ENCODE peak calls at places on chromosomes 12 and 14, in seven cellular contexts. I is A549, S is HCT116, X is right lobe of liver, O is ovary, W is K562, Y is transverse colon. J is an unnamed sample.

GRCh38 chr12:123571343-123571813 is 13.0 kb upstream of the TMED2 start:
- DNase-seq in I (peak; percentile 46), S (peak; percentile 33), X (no peak), O (peak; percentile 61), W (peak; percentile 48), Y (peak; percentile 16), J (peak; percentile 27)

GRCh38 chr12:15534322-15534721 is 212.0 kb downstream of the PTPRO start:
- DNase-seq in I (no peak), S (no peak), X (no peak), O (no peak), W (no peak), Y (no peak), J (no peak)

GRCh38 chr12:124588689-124589318 is 21.4 kb upstream of the NCOR2 start:
- DNase-seq in I (no peak), S (no peak), X (no peak), O (peak; percentile 61), W (no peak), Y (no peak), J (no peak)

GRCh38 chr14:91325211-91325610 is 80.7 kb upstream of the GPR68 start:
- DNase-seq in I (no peak), S (no peak), X (no peak), O (no peak), W (no peak), Y (no peak), J (no peak)

GRCh38 chr14:81767266-81767987 is 233.8 kb upstream of the SEL1L start:
- DNase-seq in I (no peak), S (no peak), X (no peak), O (no peak), W (no peak), Y (no peak), J (no peak)

GRCh38 chr12:116882742-116883141 is 1.5 kb upstream of the HRK start:
- DNase-seq in I (peak; percentile 65), S (no peak), X (no peak), O (no peak), W (no peak), Y (no peak), J (no peak)

GRCh38 chr12:39357046-39357445 is 85.9 kb downstream of the KIF21A start:
- DNase-seq in I (no peak), S (no peak), X (no peak), O (no peak), W (no peak), Y (no peak), J (no peak)

GRCh38 chr12:32987526-32987925 is 90.9 kb upstream of the PKP2 start:
- DNase-seq in I (no peak), S (no peak), X (no peak), O (no peak), W (no peak), Y (no peak), J (no peak)

GRCh38 chr12:20342111-20342510 is 26.2 kb upstream of the PDE3A start:
- DNase-seq in I (no peak), S (no peak), X (no peak), O (no peak), W (no peak), Y (no peak), J (no peak)

GRCh38 chr14:36773136-36773540 is 111.5 kb downstream of the PAX9 start:
- DNase-seq in I (peak; percentile 44), S (peak; percentile 33), X (no peak), O (no peak), W (peak; percentile 59), Y (no peak), J (no peak)

GRCh38 chr14:71933026-71933587 is 878 bp downstream of the RGS6 start:
- DNase-seq in I (no peak), S (no peak), X (no peak), O (no peak), W (no peak), Y (no peak), J (no peak)

GRCh38 chr14:74231784-74232183 is 7.5 kb upstream of the VSX2 start:
- DNase-seq in I (no peak), S (no peak), X (no peak), O (no peak), W (no peak), Y (no peak), J (no peak)

GRCh38 chr12:52221912-52222457 is 11.1 kb upstream of the KRT7 start:
- DNase-seq in I (no peak), S (peak; percentile 67), X (no peak), O (peak; percentile 10), W (peak; percentile 45), Y (peak; percentile 69), J (peak; percentile 55)

GRCh38 chr12:1928439-1929121 is 10.1 kb upstream of the CACNA2D4 start:
- DNase-seq in I (no peak), S (no peak), X (no peak), O (no peak), W (no peak), Y (no peak), J (peak; percentile 25)

GRCh38 chr12:1925125-1925963 is 6.9 kb upstream of the CACNA2D4 start:
- DNase-seq in I (no peak), S (no peak), X (peak; percentile 8), O (no peak), W (no peak), Y (no peak), J (peak; percentile 22)

GRCh38 chr12:1927751-1928351 is 9.4 kb upstream of the CACNA2D4 start:
- DNase-seq in I (no peak), S (no peak), X (no peak), O (no peak), W (no peak), Y (no peak), J (peak; percentile 24)

GRCh38 chr12:1926274-1926673 is 7.8 kb upstream of the CACNA2D4 start:
- DNase-seq in I (no peak), S (no peak), X (no peak), O (no peak), W (no peak), Y (no peak), J (peak; percentile 14)

DNA sequence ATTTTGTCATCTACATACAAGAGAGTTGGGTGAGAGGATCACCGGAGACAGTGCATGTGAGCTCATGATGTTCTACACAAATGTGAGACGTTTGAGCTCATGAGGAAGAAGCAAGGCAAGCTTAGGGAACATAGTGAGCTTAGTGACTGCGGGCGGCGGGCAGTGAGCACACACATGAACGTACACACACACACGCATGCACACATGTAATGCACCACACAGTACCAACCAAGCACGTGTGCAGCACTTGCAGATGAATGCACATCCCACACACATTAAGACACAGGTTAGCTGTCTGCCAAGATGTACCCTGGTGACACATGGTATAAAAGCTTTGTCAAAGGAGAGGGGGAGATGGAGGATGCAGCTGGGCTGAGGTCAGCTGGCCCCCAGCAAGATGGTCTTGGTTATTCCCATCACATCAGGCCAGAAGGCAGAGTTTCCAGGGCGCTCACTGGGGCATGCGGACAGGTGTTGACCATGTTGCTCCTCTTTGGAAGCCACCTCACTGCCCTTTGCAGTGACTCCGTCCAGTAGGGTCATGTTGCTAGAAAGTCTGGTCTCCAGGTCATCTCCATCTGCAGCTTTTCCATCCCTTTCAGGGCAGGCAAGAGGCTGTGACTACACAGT is 8.7 kb upstream of the CACNA2D4 start:
- DNase-seq in I (no peak), S (no peak), X (no peak), O (no peak), W (no peak), Y (no peak), J (peak; percentile 17)
- H3K4me1 ChIP-seq in I (no peaks in the 10 kb centered on the region), S (no peaks in the 10 kb centered on the region), X (no peaks in the 10 kb centered on the region), O (no peaks in the 10 kb centered on the region), W (peaks cover 15% of the 10 kb centered on the region), Y (peaks cover 5% of the 10 kb centered on the region), J (peaks cover 28% of the 10 kb centered on the region)

DNA sequence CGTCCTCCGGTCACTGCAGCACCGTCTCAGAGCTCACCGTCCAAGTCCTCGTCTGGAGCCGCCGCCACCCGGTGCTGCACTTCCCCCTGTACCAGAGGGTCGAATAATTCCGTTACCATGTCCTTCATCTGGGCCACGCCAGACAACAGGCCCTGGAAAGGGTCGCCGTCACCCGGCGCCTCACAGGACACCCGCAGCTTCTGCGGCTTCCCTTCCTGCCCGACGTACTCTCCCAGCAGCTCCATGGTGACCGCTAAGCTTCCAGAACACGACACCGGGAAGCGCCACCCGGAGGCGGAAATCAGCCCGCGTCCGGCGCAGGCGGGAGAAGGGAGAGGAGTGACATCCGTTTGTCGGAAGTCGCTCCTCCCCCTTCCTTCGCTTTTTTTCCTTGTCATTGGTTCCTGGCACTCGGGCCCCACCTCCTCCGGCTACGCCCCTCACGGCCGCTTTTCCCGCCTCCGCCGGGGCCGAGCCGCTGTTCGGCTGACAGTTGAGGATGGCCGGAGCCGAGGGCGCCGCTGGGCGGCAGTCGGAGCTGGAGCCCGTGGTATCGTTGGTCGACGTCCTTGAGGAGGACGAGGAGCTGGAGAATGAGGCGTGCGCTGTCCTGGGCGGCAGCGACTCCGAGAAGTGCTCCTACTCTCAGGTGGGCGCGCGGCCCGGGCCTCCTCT is at the start of the genes GON7 and UBR7:
- DNase-seq in I (peak; percentile 90), S (peak; percentile 93), X (peak; percentile 94), O (peak; percentile 94), W (peak; percentile 89), Y (peak; percentile 97), J (peak; percentile 94)
- TF ChIP-seq POLR2A in I (peak; percentile 80), S (peak; percentile 51), X (peak; percentile 85), O (peak; percentile 77), W (peak; percentile 85), Y (peak; percentile 84), J (no peak)

DNA sequence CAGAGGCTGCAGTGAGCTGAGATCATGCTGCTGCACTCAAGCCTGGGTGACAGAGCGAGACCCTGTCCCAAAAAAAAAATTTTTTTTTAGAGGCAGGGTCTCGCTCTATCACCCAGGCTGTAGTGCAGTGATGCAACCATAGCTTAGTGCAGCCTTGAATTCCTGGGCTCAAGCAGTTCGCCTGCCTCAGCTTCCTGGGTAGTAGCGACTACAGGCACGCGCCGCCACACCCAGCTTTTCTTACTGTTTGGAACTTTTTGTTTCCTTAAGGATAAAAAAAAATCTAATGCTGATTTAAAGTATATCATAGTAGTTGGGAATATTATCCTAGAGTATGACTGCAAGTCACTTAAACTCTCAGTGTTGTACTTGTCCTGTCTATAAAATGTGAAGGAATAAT is 7.2 kb downstream of the TMEM19 start:
- DNase-seq in I (no peak), S (no peak), X (no peak), O (no peak), W (no peak), Y (peak; percentile 69), J (no peak)
- H3K4me1 ChIP-seq in I (peaks cover 3% of the 10 kb centered on the region), S (no peaks in the 10 kb centered on the region), X (no peaks in the 10 kb centered on the region), O (no peaks in the 10 kb centered on the region), W (peaks cover 2% of the 10 kb centered on the region), Y (peaks cover 18% of the 10 kb centered on the region), J (peaks cover 34% of the 10 kb centered on the region)

DNA sequence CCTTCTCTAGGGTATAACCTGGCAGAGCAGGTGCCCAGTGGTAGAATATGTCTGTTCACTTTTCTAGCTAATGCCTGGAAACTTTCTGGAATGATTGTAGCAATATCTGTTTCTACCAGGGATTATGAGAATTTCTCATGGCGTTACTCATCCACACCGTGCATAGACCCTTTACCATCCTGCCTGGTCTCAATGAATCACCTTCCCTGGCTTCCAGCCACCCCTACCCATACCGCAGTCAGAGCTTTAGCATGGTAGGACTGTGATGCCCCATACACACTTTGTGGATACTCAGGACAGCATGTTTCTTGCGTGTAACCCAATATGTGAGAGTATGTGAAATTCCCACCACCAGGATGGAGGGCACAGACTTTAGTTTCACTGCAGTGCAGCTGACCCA is 45.4 kb downstream of the TUNAR start:
- DNase-seq in I (no peak), S (no peak), X (no peak), O (no peak), W (no peak), Y (no peak), J (no peak)
- TF ChIP-seq POLR2A in I (no peak), S (no peak), X (no peak), O (no peak), W (no peak), Y (no peak), J (no peak)

GRCh38 chr12:104312202-104312601 is 8.7 kb downstream of the EID3 start:
- DNase-seq in I (no peak), S (no peak), X (no peak), O (no peak), W (no peak), Y (no peak), J (no peak)
- H3K4me1 ChIP-seq in I (peaks cover 99% of the 10 kb centered on the region), S (no peaks in the 10 kb centered on the region), X (no peaks in the 10 kb centered on the region), O (peaks cover 9% of the 10 kb centered on the region), W (peaks cover 3% of the 10 kb centered on the region), Y (no peaks in the 10 kb centered on the region), J (peaks cover 9% of the 10 kb centered on the region)

GRCh38 chr12:56189336-56189917 is at the start of gene SMARCC2:
- DNase-seq in I (peak; percentile 91), S (peak; percentile 75), X (peak; percentile 93), O (peak; percentile 91), W (peak; percentile 95), Y (peak; percentile 94), J (peak; percentile 92)
- TF ChIP-seq POLR2A in I (peak; percentile 63), S (no peak), X (peak; percentile 12), O (peak; percentile 49), W (peak; percentile 72), Y (peak; percentile 56), J (no peak)

J was measured in stomach.